ENCODE peak calls at places on chromosome 9, in five cellular contexts. D is neuronal stem cell, C is IMR-90, K is ovary, G is HCT116. U is an unnamed sample. For H3K4me1, the result is how much of the 10 kb centered on the place peaks cover.

GRCh38 chr9:79667716-79668458 is 96.1 kb downstream of the TLE4 start:
- DNase-seq in K (no peak), D (no peak), G (no peak), C (no peak), U (no peak)

GRCh38 chr9:96014078-96014477 is 138.6 kb downstream of the ERCC6L2 start:
- DNase-seq in C (no peak), D (no peak), G (no peak), K (no peak), U (no peak)

GRCh38 chr9:114709636-114710035 is 27.6 kb upstream of the TEX48 start:
- DNase-seq in D (no peak), C (no peak), G (no peak), K (no peak), U (no peak)

GRCh38 chr9:23826120-23826629 is at the start of gene ELAVL2:
- DNase-seq in D (peak), G (no peak), C (peak), K (peak), U (peak)

GRCh38 chr9:136596219-136596616 is 50.4 kb upstream of the NOTCH1 start:
- DNase-seq in G (no peak), C (no peak), K (no peak), D (no peak), U (no peak)

GRCh38 chr9:129267141-129267540 is 89.1 kb upstream of the IER5L start:
- DNase-seq in D (no peak), K (no peak), G (no peak), C (no peak), U (no peak)

GRCh38 chr9:115952667-115953316 is 200.8 kb upstream of the PAPPA start:
- DNase-seq in G (no peak), K (no peak), D (no peak), C (peak), U (peak)

GRCh38 chr9:76456202-76456926 is 2.6 kb upstream of the GCNT1 start:
- DNase-seq in C (peak), D (no peak), G (no peak), K (peak), U (peak)

GRCh38 chr9:99178912-99179872 is 42.5 kb downstream of the ALG2 start:
- DNase-seq in D (no peak), C (no peak), G (no peak), K (no peak), U (no peak)

GRCh38 chr9:89421595-89421994 is 76.3 kb downstream of the SEMA4D start:
- DNase-seq in C (peak), G (no peak), K (no peak), D (no peak), U (peak)

GRCh38 chr9:90813011-90813410 is 11.4 kb downstream of the SYK start:
- DNase-seq in D (no peak), G (no peak), C (no peak), K (no peak), U (no peak)

GRCh38 chr9:79616971-79617370 is 45.2 kb downstream of the TLE4 start:
- DNase-seq in C (no peak), D (no peak), K (peak), G (no peak), U (no peak)

GRCh38 chr9:138021251-138022056 is 143.9 kb downstream of the CACNA1B start:
- DNase-seq in G (no peak), C (no peak), K (no peak), D (no peak), U (no peak)

GRCh38 chr9:100584951-100585350 is 7.1 kb downstream of the CAVIN4 start:
- DNase-seq in D (no peak), C (no peak), K (no peak), G (no peak), U (no peak)

GRCh38 chr9:104992696-104993095 is 64.7 kb upstream of the ABCA1 start:
- DNase-seq in D (no peak), K (no peak), G (no peak), C (peak), U (peak)

GRCh38 chr9:117555964-117556629 is 141.2 kb upstream of the ASTN2 start:
- DNase-seq in D (peak), K (no peak), G (no peak), C (no peak), U (peak)

GRCh38 chr9:97479496-97480159 is 21.8 kb upstream of the TMOD1 start:
- DNase-seq in C (no peak), G (no peak), K (no peak), D (no peak), U (no peak)

GRCh38 chr9:123131258-123131657 is 97.8 kb downstream of the GPR21 start:
- DNase-seq in G (no peak), D (peak), K (no peak), C (peak), U (peak)

GRCh38 chr9:121779381-121780117 is 128.1 kb downstream of the DAB2IP start:
- DNase-seq in D (peak), G (no peak), K (peak), C (no peak), U (no peak)

GRCh38 chr9:90099262-90099982 is 494.6 kb downstream of the GADD45G start:
- DNase-seq in D (no peak), C (peak), G (no peak), K (no peak), U (peak)

GRCh38 chr9:123326030-123326586 is 29.9 kb upstream of the CRB2 start:
- DNase-seq in C (no peak), D (no peak), K (no peak), G (no peak), U (no peak)

GRCh38 chr9:23783509-23783908 is 42.5 kb downstream of the ELAVL2 start:
- DNase-seq in K (no peak), G (no peak), D (no peak), C (no peak), U (no peak)

GRCh38 chr9:21002040-21002439 is 29.4 kb downstream of the HACD4 start:
- DNase-seq in K (no peak), C (no peak), G (no peak), D (no peak), U (no peak)

GRCh38 chr9:101711330-101711941 is 27.0 kb downstream of the GRIN3A start:
- DNase-seq in D (no peak), C (no peak), G (no peak), K (no peak), U (peak)

GRCh38 chr9:123746765-123747164 is 183.2 kb downstream of the DENND1A start:
- DNase-seq in C (no peak), D (no peak), K (no peak), G (no peak), U (no peak)

GRCh38 chr9:128204858-128205257 is 1.7 kb downstream of the DNM1 start:
- DNase-seq in D (no peak), C (no peak), G (no peak), K (no peak), U (no peak)
- H3K4me3 ChIP-seq in D (peak), C (no peak), G (no peak), K (no peak), U (no peak)

DNA sequence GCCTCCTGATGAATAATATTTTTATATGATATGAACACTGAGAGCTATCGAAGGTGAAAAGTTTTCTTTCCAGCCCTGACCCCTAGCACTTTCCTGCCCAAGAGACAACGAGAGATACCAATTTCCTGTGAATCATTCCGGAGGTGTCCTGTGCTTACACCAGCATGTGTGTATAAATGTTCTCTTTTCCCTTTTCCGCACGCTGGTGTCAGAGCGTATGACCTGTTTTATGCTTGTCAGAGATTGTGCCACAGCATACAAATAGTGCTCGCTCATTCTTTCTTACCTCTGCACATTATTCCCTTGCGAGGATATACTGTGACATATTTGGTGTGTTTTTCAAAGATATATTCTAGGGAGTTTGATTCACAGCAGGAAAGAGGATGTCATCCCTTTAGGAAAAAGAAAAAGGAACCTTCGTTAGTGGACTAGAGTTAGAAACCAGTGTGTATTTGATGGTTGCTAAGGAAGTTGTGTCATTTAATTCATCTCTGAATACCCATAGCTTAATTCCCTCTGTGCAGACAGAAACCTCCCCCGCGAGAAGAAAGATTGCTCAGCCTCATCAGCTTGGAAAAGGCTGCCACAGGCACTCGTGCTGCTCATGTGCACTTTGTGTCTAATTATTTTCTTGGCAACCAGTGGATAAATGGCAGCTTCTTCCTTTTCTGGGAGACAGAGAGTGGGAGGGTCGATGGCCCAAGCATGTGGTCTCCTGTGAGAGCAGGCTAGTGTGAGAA is 14.8 kb upstream of the CCIN start:
- DNase-seq in D (no peak), K (peak), C (peak), G (no peak), U (peak)
- H3K4me1 ChIP-seq in D (under half), K (under half), C (under half), G (under half), U (under half)

GRCh38 chr9:14350766-14351165 is 36.8 kb upstream of the NFIB start:
- DNase-seq in C (no peak), K (no peak), D (no peak), G (no peak), U (no peak)

GRCh38 chr9:14356376-14356775 is 42.4 kb upstream of the NFIB start:
- DNase-seq in G (no peak), C (no peak), D (no peak), K (no peak), U (no peak)

GRCh38 chr9:14351206-14351605 is 37.3 kb upstream of the NFIB start:
- DNase-seq in G (no peak), C (no peak), D (no peak), K (no peak), U (no peak)

GRCh38 chr9:14352549-14352948 is 38.6 kb upstream of the NFIB start:
- DNase-seq in C (no peak), D (no peak), G (no peak), K (no peak), U (no peak)

DNA sequence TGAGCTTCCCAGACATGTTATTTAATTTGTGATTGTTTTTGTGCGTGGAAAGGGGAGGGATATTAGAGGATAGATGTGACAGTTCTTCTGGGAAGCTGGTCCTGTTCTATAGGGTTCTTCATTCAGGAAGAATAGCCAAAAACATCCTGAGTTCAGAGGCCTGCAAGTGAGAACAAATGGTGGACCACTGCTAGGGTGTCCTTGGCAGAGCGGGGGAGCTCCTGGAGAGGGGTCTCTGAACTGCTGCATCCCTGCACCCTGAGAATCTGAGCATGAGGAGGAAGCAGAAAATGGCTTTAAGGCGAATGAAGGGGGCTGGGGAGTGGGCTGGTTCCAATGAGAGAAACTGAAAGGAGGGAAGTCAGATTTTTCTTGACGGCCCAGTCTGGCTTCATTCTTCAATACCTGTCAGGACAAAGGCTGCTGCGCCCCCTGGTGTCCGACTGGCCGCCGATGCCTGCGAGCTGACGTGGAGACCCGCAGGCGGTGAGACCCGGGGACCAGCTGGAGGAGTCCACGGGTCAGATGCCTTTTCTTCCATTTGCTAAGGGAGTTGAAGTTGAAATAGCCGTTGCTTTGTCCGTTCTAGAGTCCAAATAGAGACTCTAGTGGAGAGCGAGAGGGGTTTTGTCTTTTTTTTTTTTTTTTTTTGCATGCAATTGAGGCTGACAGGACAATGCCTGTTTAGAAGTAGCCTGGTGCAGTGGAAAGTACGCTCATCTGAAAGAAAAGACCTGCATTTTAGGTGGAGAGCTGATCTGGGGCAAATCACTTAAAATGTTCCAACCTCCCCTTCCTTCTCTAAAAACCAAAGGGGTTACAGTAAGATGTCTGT is 39.5 kb upstream of the NFIB start:
- DNase-seq in C (peak), G (peak), D (peak), K (peak), U (peak)
- H3K4me3 ChIP-seq in C (no peak), G (no peak), D (no peak), K (no peak), U (no peak)

GRCh38 chr9:75090579-75090978 is 2.3 kb downstream of the OSTF1 start:
- DNase-seq in C (no peak), D (no peak), K (no peak), G (no peak), U (no peak)

GRCh38 chr9:75087824-75088645 is at the start of the genes NMRK1 and OSTF1:
- DNase-seq in C (peak), D (peak), G (peak), K (peak), U (peak)

GRCh38 chr9:75089369-75089766 is 1.1 kb downstream of the OSTF1 start:
- DNase-seq in C (no peak), G (no peak), D (no peak), K (no peak), U (no peak)

GRCh38 chr9:75087279-75087823 is 604 bp downstream of the NMRK1 start:
- DNase-seq in G (no peak), K (peak), C (peak), D (no peak), U (peak)

DNA sequence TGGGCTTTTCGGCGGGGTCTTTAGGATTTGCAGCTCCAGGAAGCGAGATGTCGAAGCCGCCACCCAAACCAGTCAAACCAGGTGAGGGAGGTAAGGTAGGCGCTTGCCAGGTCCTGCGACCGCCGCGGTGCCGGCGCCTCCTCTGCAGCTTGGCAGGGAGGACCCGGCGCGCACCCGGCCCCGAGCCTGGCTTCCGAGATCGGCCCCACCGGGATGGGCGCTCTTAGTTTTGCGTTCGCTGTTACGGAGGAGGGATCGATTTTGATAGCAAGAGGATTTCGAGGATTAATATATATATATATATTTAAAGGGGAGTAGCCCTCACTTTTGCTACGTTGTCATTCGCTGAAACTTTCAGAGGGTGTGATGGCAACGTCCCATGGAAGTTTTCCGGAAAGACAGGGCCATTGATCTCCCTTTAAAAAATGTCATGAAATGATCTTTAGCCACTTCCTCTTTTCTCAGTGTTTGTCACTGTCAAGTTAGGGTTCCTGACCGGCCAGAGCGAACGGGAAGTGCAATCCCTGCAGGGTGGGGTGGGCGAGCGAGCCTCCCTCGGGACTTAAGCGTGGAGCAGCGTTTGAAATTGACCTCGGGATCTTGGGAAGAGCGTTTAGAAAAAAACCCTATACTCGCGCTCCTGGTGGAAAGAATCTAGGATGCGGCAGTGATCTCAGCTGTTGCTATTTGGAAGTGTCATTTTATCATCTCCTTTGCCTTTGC is 493 bp downstream of the OSTF1 start:
- DNase-seq in D (no peak), K (peak), G (no peak), C (peak), U (peak)
- H3K4me1 ChIP-seq in D (under half), K (under half), G (under half), C (under half), U (under half)

GRCh38 chr9:112582371-112582770 is 95.7 kb downstream of the KIAA1958 start:
- DNase-seq in G (no peak), K (no peak), D (no peak), C (no peak), U (no peak)

GRCh38 chr9:112586600-112587155 is 100.1 kb downstream of the KIAA1958 start:
- DNase-seq in D (no peak), C (peak), K (no peak), G (no peak), U (no peak)

GRCh38 chr9:112581469-112582176 is 95.0 kb downstream of the KIAA1958 start:
- DNase-seq in D (peak), G (no peak), K (no peak), C (no peak), U (no peak)

GRCh38 chr9:112582863-112583262 is 96.2 kb downstream of the KIAA1958 start:
- DNase-seq in C (no peak), D (no peak), K (no peak), G (no peak), U (no peak)
- H3K4me3 ChIP-seq in C (no peak), D (no peak), K (no peak), G (no peak), U (no peak)

DNA sequence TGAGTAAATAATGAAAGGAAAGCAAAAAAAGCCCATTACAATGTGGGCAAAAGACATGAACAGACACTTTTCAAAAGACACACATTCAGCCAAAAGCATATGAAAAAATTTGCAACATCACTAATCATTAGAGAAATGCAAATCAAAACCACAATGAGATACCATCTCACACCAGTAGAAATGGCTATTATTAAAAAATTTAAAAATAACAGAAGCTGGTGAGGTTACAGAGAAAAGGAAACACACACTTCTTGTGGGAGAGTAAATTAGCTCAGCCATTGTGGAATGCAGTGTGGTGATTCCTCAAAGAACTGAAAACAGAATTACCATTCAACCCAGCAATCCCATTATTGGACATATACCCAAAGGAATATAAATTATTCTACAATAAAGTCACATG is 585.2 kb upstream of the TUSC1 start:
- DNase-seq in G (no peak), K (no peak), D (no peak), C (no peak), U (no peak)
- H3K4me1 ChIP-seq in G (under half), K (under half), D (under half), C (under half), U (under half)

GRCh38 chr9:37486616-37487544 is 1.1 kb downstream of the POLR1E start:
- DNase-seq in D (no peak), C (peak), G (no peak), K (peak), U (peak)
- H3K4me3 ChIP-seq in D (peak), C (peak), G (peak), K (peak), U (peak)

GRCh38 chr9:106868096-106868495 is 5.1 kb downstream of the ZNF462 start:
- DNase-seq in G (no peak), C (no peak), K (no peak), D (no peak), U (peak)
- H3K4me1 ChIP-seq in G (under half), C (under half), K (under half), D (under half), U (under half)

GRCh38 chr9:78386746-78387145 is 89.8 kb downstream of the PSAT1 start:
- DNase-seq in D (no peak), C (peak), K (no peak), G (no peak), U (no peak)

DNA sequence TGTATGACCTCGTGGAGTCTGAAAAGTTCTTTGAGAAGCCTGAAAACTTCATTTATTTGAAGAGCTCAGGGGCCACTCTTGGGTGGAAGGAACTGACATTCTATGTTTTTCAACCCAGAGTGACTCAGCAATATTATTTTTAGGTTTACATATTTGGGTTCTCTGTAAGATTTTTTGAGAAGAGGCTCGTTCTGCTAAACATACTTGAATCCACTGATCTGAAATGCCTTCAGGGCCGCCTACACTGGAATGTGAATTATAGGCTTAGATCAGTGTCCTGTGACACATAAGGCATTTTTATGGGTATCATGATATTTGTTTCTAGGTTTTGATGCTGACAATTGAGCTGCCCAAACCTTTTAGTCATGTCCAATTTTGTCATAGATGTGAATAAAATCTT is 86.2 kb downstream of the PSAT1 start:
- DNase-seq in D (no peak), K (no peak), G (no peak), C (peak), U (peak)
- H3K4me3 ChIP-seq in D (no peak), K (no peak), G (no peak), C (no peak), U (no peak)

DNA sequence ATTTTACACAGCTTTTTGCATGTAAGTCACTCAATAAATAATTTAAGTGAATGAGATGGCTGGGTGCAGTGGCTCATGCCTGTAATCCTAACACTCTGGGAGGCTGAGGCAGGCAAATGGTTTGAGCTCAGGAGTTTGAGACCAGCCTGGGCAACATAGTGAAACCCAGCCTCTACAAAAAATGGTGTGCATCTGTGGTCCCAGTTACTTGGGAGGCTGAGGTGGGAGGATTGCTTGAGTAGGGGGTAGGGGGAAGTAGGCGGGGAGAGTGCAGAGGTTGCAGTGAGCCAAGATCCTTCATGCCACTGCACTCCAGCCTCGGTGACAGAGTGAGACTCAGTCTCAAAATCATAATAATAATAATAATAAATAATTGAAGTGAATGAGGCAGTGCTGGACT is 10.2 kb downstream of the KLF9 start:
- DNase-seq in D (no peak), C (no peak), K (peak), G (no peak), U (no peak)
- H3K4me1 ChIP-seq in D (under half), C (under half), K (half or more), G (under half), U (under half)